ENCODE peak calls at places on chromosome 7, in ten cellular contexts. G is AG09309; K is mammary epithelial cell; Y is HFF-Myc; J is CD8-positive, alpha-beta T cell; L is HCT116; S is pancreas; Z is IMR-90; P is cardiac fibroblast; R is omental fat pad. N is an unnamed sample.

GRCh38 chr7:74271742-74272141 is 17.5 kb upstream of the CLIP2 start:
- DNase-seq in R (no peak), J (no peak), S (no peak), K (no peak), L (no peak), P (no peak), Z (no peak), Y (no peak), G (no peak), N (no peak)

GRCh38 chr7:131194070-131194865 is 133.4 kb upstream of the MKLN1 start:
- DNase-seq in Y (no peak), L (no peak), G (no peak), J (no peak), Z (no peak), P (peak; percentile 43), R (no peak), S (no peak), K (peak; percentile 31), N (peak; percentile 66)

GRCh38 chr7:150417863-150418262 is 32.6 kb upstream of the GIMAP8 start:
- DNase-seq in R (no peak), L (no peak), S (no peak), K (no peak), J (no peak), Z (no peak), Y (no peak), G (no peak), P (no peak), N (no peak)

GRCh38 chr7:78020874-78021249 is 222.3 kb downstream of the PHTF2 start:
- DNase-seq in S (no peak), G (no peak), R (no peak), K (no peak), L (no peak), J (no peak), P (no peak), Z (no peak), Y (no peak), N (no peak)

GRCh38 chr7:92717982-92718716 is 118.2 kb downstream of the CDK6 start:
- DNase-seq in G (no peak), P (peak; percentile 55), Z (peak; percentile 57), R (no peak), J (peak; percentile 18), L (no peak), Y (no peak), K (peak; percentile 90), S (no peak), N (peak; percentile 83)

GRCh38 chr7:75776295-75776971 is 4.4 kb upstream of the CCL26 start:
- DNase-seq in Y (peak; percentile 94), G (peak; percentile 90), L (no peak), K (peak; percentile 54), P (peak; percentile 58), J (peak; percentile 17), R (no peak), Z (peak; percentile 89), S (no peak), N (peak; percentile 59)

GRCh38 chr7:38171558-38172403 is 6.3 kb upstream of the STARD3NL start:
- DNase-seq in S (no peak), P (no peak), L (no peak), K (no peak), R (no peak), Z (no peak), Y (no peak), G (no peak), J (no peak), N (no peak)

GRCh38 chr7:4650471-4651047 is 31.5 kb upstream of the FOXK1 start:
- DNase-seq in L (no peak), Y (no peak), J (no peak), S (no peak), K (no peak), G (no peak), Z (peak; percentile 23), R (no peak), P (peak; percentile 79), N (no peak)

GRCh38 chr7:123329988-123330643 is 130.3 kb upstream of the SLC13A1 start:
- DNase-seq in K (no peak), P (no peak), S (no peak), Y (no peak), L (no peak), Z (no peak), G (no peak), R (no peak), J (no peak), N (no peak)

GRCh38 chr7:31249671-31250070 is 90.9 kb downstream of the NEUROD6 start:
- DNase-seq in K (no peak), L (no peak), J (no peak), S (no peak), Y (no peak), R (no peak), G (no peak), P (no peak), Z (no peak), N (no peak)

GRCh38 chr7:85186521-85187241 is at the start of gene SEMA3D:
- DNase-seq in R (no peak), S (peak; percentile 87), K (peak; percentile 86), G (no peak), P (peak; percentile 87), Z (peak; percentile 82), J (no peak), L (peak; percentile 48), Y (peak; percentile 70), N (peak; percentile 47)

GRCh38 chr7:79176859-79177477 is 276.5 kb downstream of the MAGI2 start:
- DNase-seq in L (peak; percentile 24), Z (peak; percentile 68), S (no peak), K (peak; percentile 34), G (peak; percentile 21), R (no peak), P (peak; percentile 66), Y (peak; percentile 61), J (no peak), N (peak; percentile 49)

GRCh38 chr7:35753761-35754603 is 46.9 kb upstream of the SEPTIN7 start:
- DNase-seq in S (no peak), Z (peak; percentile 66), K (no peak), G (no peak), L (no peak), Y (no peak), R (no peak), P (peak; percentile 93), J (no peak), N (no peak)

GRCh38 chr7:129843365-129843898 is 109.3 kb downstream of the UBE2H start:
- DNase-seq in L (no peak), S (no peak), Y (no peak), K (no peak), P (no peak), Z (no peak), G (no peak), R (no peak), J (no peak), N (no peak)

GRCh38 chr7:139645572-139646523 is 122.4 kb downstream of the CLEC2L start:
- DNase-seq in J (peak; percentile 78), Y (peak; percentile 30), L (peak; percentile 63), G (peak; percentile 41), Z (peak; percentile 80), R (peak; percentile 76), P (peak; percentile 90), K (peak; percentile 57), S (peak; percentile 88), N (peak; percentile 93)

GRCh38 chr7:42832672-42833071 is 79.2 kb downstream of the C7orf25 start:
- DNase-seq in P (no peak), S (no peak), G (no peak), R (no peak), Y (no peak), K (no peak), Z (no peak), J (no peak), L (no peak), N (no peak)

DNA sequence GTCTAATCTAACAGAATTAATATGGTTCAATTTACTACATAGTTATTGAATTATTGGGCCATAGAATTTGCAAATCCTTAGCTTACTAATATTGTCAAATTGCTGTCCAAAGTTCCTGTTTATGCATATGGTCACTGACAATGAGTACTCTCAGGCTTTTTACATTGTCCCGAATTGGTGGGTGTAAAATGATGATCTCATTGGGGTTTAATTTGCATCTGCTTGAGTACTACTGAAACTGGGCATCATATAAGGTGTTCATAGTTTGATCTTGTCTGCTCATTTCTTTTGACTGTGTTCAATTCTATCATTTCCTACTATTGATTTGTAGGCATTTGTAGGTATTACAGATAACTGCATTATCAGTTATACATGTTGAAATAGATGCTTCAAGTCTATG is 12.7 kb downstream of the ABCA13 start:
- DNase-seq in Z (no peak), R (no peak), Y (no peak), S (no peak), K (no peak), J (no peak), P (no peak), L (no peak), G (no peak), N (no peak)
- TF ChIP-seq CTCF in Z (no peak), R (no peak), Y (no peak), S (no peak), K (no peak), J (no peak), P (no peak), L (no peak), G (no peak), N (no peak)

GRCh38 chr7:100568936-100569844 is 4.5 kb downstream of the SAP25 start:
- DNase-seq in J (no peak), Z (no peak), S (peak; percentile 82), K (no peak), P (peak; percentile 66), R (no peak), Y (no peak), L (no peak), G (no peak), N (peak; percentile 43)
- TF ChIP-seq CTCF in J (peak; percentile 38), Z (peak; percentile 24), S (no peak), K (peak; percentile 27), P (peak; percentile 44), R (no peak), Y (peak; percentile 32), L (peak; percentile 41), G (peak; percentile 47), N (no peak)

DNA sequence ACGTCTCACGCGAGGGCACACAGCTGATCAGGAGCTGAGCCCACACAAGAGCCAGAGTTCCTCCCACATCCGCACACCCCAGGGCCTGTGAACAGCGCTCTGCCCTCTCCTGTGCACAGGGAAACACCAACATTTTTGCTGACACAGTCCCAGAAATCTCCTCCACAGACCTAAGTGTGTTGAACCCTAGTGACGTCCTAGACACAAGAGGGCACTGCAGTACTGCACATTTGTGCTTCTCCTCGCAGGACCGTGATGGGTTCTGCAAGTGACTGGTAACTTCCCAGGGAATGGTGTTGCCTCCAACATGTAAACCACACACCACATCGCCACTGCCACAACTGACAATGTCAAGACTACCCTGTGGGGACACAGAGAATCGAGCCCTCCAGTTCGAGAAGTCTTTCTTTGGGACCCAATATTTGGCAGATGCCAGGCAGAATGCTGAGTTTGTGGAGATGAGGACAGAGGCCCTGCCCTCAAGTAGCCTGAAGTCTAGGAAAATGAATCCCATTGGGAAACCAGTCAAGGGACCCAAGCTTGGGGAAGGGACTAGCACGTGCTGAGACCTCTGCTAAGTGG is 170.3 kb downstream of the PAXIP1 start:
- DNase-seq in K (no peak), J (no peak), L (peak; percentile 27), G (no peak), S (no peak), Y (no peak), R (no peak), P (no peak), Z (no peak), N (peak; percentile 9)
- TF ChIP-seq CTCF in K (no peak), J (no peak), L (peak; percentile 46), G (no peak), S (no peak), Y (no peak), R (no peak), P (no peak), Z (no peak), N (peak; percentile 25)

DNA sequence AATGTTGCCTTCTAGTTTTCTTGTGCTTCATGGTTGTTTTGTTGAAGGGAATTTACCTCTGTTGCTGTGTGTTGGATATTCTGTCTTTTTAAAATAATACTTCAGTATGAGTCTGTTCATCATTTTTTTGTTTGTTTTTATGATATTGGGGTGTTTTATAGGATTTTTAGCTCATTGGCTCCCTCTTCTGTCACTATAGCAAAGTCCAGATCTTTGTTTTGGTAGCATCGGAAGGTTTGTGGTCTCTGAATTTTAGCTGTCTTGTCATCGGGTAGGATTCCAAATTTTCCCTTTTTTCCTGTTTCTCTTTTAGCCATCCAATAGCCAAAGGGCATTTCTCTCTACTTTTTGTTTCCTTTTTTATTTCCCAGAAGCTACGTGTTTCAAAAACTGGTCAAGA is 91.4 kb downstream of the EXOC4 start:
- DNase-seq in R (no peak), S (no peak), L (no peak), K (no peak), J (no peak), Y (no peak), P (peak; percentile 47), G (no peak), Z (peak; percentile 32), N (peak; percentile 6)
- TF ChIP-seq CTCF in R (no peak), S (no peak), L (peak; percentile 57), K (peak; percentile 26), J (no peak), Y (peak; percentile 50), P (peak; percentile 48), G (peak; percentile 44), Z (peak; percentile 63), N (peak; percentile 40)